ENCODE peak calls at places on chromosomes 11 and 22, in eight cellular contexts. X is LHCN-M2; Z is T-helper 9 cell; G is NCI-H1092 treated with DMSO at 0.1 percent for 48 hours; U is glutamatergic neuron; A is H9; H is activated CD4-positive, alpha-beta T cell treated with anti-CD3 and anti-CD28 coated beads, Interleukin-2, amount 50 U/mL, for 24 hours; S is Peyer's patch. B is an unnamed sample.

GRCh38 chr11:2527621-2528291 is 82.9 kb downstream of the KCNQ1 start:
- DNase-seq in X (no peak), Z (no peak), G (no peak), U (peak; percentile 10), A (no peak), H (no peak), S (peak; percentile 54), B (no peak)

GRCh38 chr11:108835624-108836023 is 170.8 kb downstream of the DDX10 start:
- DNase-seq in X (no peak), Z (no peak), G (no peak), U (no peak), A (no peak), H (no peak), S (no peak), B (no peak)

GRCh38 chr22:49411236-49411635 is 416.4 kb downstream of the BRD1 start:
- DNase-seq in X (no peak), Z (no peak), G (no peak), U (no peak), A (no peak), H (no peak), S (no peak), B (no peak)

GRCh38 chr11:36131719-36132349 is 157.4 kb downstream of the COMMD9 start:
- DNase-seq in X (peak; percentile 14), Z (no peak), G (peak; percentile 46), U (peak; percentile 72), A (peak; percentile 69), H (no peak), S (no peak), B (no peak)

GRCh38 chr22:26903030-26903856 is 245.9 kb downstream of the MIAT start:
- DNase-seq in X (no peak), Z (no peak), G (no peak), U (peak; percentile 31), A (peak; percentile 56), H (no peak), S (peak; percentile 59), B (no peak)

GRCh38 chr11:75554258-75555022 is 7.6 kb upstream of the SERPINH1 start:
- DNase-seq in X (peak; percentile 89), Z (no peak), G (peak; percentile 65), U (peak; percentile 36), A (peak; percentile 96), H (no peak), S (peak; percentile 73), B (peak; percentile 76)

GRCh38 chr11:84886344-84886743 is 740.8 kb downstream of the DLG2 start:
- DNase-seq in X (peak; percentile 54), Z (no peak), G (no peak), U (no peak), A (no peak), H (no peak), S (no peak), B (no peak)

GRCh38 chr22:47034905-47035419 is 272.5 kb downstream of the TBC1D22A start:
- DNase-seq in X (no peak), Z (no peak), G (no peak), U (no peak), A (no peak), H (no peak), S (peak; percentile 46), B (peak; percentile 24)

GRCh38 chr11:77259681-77260080 is 41.8 kb downstream of the GDPD4 start:
- DNase-seq in X (no peak), Z (no peak), G (no peak), U (no peak), A (no peak), H (no peak), S (no peak), B (no peak)

GRCh38 chr11:77046060-77046501 is 11.9 kb downstream of the B3GNT6 start:
- DNase-seq in X (no peak), Z (peak; percentile 47), G (peak; percentile 39), U (peak; percentile 83), A (peak; percentile 78), H (no peak), S (peak; percentile 89), B (peak; percentile 73)

GRCh38 chr11:65150513-65151271 is 16.4 kb upstream of the SYVN1 start:
- DNase-seq in X (peak; percentile 92), Z (no peak), G (peak; percentile 4), U (no peak), A (peak; percentile 45), H (no peak), S (peak; percentile 85), B (peak; percentile 82)

GRCh38 chr11:16604784-16605439 is 133.5 kb upstream of the C11orf58 start:
- DNase-seq in X (peak; percentile 42), Z (no peak), G (peak; percentile 69), U (peak; percentile 62), A (peak; percentile 39), H (no peak), S (peak; percentile 84), B (no peak)

GRCh38 chr11:33713162-33713913 is 12.7 kb upstream of the C11orf91 start:
- DNase-seq in X (no peak), Z (no peak), G (no peak), U (no peak), A (no peak), H (no peak), S (no peak), B (no peak)

GRCh38 chr11:13091373-13091772 is 82.3 kb downstream of the RASSF10 start:
- DNase-seq in X (no peak), Z (no peak), G (no peak), U (no peak), A (no peak), H (no peak), S (no peak), B (peak; percentile 38)

GRCh38 chr22:45211848-45212247 is 28.8 kb downstream of the KIAA0930 start:
- DNase-seq in X (no peak), Z (no peak), G (no peak), U (no peak), A (no peak), H (no peak), S (peak; percentile 29), B (no peak)

GRCh38 chr11:120539681-120540369 is 28.3 kb downstream of the GRIK4 start:
- DNase-seq in X (peak; percentile 66), Z (no peak), G (peak; percentile 86), U (no peak), A (no peak), H (no peak), S (no peak), B (peak; percentile 75)

GRCh38 chr11:88484873-88485621 is 147.5 kb upstream of the CTSC start:
- DNase-seq in X (peak; percentile 47), Z (no peak), G (no peak), U (peak; percentile 42), A (peak; percentile 68), H (peak; percentile 32), S (no peak), B (no peak)

GRCh38 chr11:95688501-95689222 is 100.9 kb downstream of the FAM76B start:
- DNase-seq in X (no peak), Z (no peak), G (no peak), U (no peak), A (no peak), H (no peak), S (no peak), B (no peak)

GRCh38 chr22:22884010-22884887 is 3.4 kb upstream of the IGLL5 start:
- DNase-seq in X (peak; percentile 39), Z (peak; percentile 53), G (peak; percentile 48), U (peak; percentile 76), A (peak; percentile 84), H (peak; percentile 55), S (no peak), B (peak; percentile 3)

GRCh38 chr22:17119481-17120202 is 1.5 kb downstream of the TMEM121B start:
- DNase-seq in X (peak; percentile 19), Z (no peak), G (no peak), U (peak; percentile 81), A (peak; percentile 84), H (no peak), S (peak; percentile 67), B (no peak)

GRCh38 chr11:128939591-128939990 is 3.1 kb downstream of the TP53AIP1 start:
- DNase-seq in X (peak; percentile 76), Z (no peak), G (no peak), U (no peak), A (no peak), H (no peak), S (no peak), B (no peak)

GRCh38 chr22:30371981-30372380 is 15.2 kb downstream of the CCDC157 start:
- DNase-seq in X (no peak), Z (no peak), G (no peak), U (no peak), A (peak; percentile 49), H (no peak), S (peak; percentile 46), B (peak; percentile 4)

GRCh38 chr22:24095816-24096215 is 84.7 kb downstream of the CABIN1 start:
- DNase-seq in X (no peak), Z (no peak), G (no peak), U (no peak), A (no peak), H (no peak), S (peak; percentile 21), B (no peak)

GRCh38 chr11:65559951-65560537 is 1.9 kb upstream of the LTBP3 start:
- DNase-seq in X (peak; percentile 79), Z (no peak), G (peak; percentile 61), U (no peak), A (peak; percentile 63), H (no peak), S (no peak), B (peak; percentile 86)

GRCh38 chr11:2122222-2122906 is 16.8 kb downstream of the IGF2 start:
- DNase-seq in X (peak; percentile 74), Z (no peak), G (no peak), U (no peak), A (no peak), H (no peak), S (no peak), B (no peak)

GRCh38 chr22:23424031-23424430 is 156.1 kb downstream of the IGLL1 start:
- DNase-seq in X (no peak), Z (no peak), G (no peak), U (no peak), A (no peak), H (no peak), S (no peak), B (no peak)

GRCh38 chr11:65412271-65413076 is 10.1 kb upstream of the NEAT1 start:
- DNase-seq in X (no peak), Z (no peak), G (no peak), U (no peak), A (no peak), H (no peak), S (peak; percentile 38), B (no peak)